ENCODE peak calls at places on chromosomes 16 and 17, in ten cellular contexts. Q, B, D, V, E, H, F, U, I and W are unnamed samples.

GRCh38 chr17:41647038-41647813 is 22.9 kb upstream of the KRT17 start:
- DNase-seq in U (no peak), D (no peak), B (no peak), E (no peak), F (no peak), V (no peak), Q (no peak), H (peak), I (no peak), W (no peak)

GRCh38 chr16:77825196-77825595 is 36.8 kb downstream of the VAT1L start:
- DNase-seq in V (no peak), E (no peak), Q (no peak), D (no peak), B (no peak), I (no peak), F (no peak), U (no peak), H (no peak), W (no peak)

GRCh38 chr16:86258713-86259112 is 251.6 kb upstream of the FOXF1 start:
- DNase-seq in V (no peak), I (no peak), E (no peak), H (no peak), F (no peak), U (no peak), B (no peak), Q (no peak), D (no peak), W (no peak)

GRCh38 chr17:5584971-5585794 is 874 bp upstream of the NLRP1 start:
- DNase-seq in I (no peak), U (no peak), D (no peak), V (no peak), Q (peak), B (peak), E (peak), H (no peak), F (no peak), W (no peak)

GRCh38 chr17:7888184-7888920 is at the start of gene CHD3:
- DNase-seq in Q (no peak), H (no peak), U (peak), V (no peak), E (peak), B (no peak), D (peak), I (no peak), F (no peak), W (no peak)

GRCh38 chr16:53507464-53508180 is 4.6 kb upstream of the AKTIP start:
- DNase-seq in U (no peak), F (no peak), B (no peak), D (no peak), H (no peak), I (no peak), Q (no peak), V (no peak), E (no peak), W (no peak)

GRCh38 chr17:48123776-48124388 is 16.3 kb downstream of the SNX11 start:
- DNase-seq in I (no peak), F (no peak), E (no peak), U (no peak), V (no peak), B (no peak), D (no peak), Q (no peak), H (no peak), W (no peak)

GRCh38 chr17:50518265-50519023 is 10.2 kb downstream of the MYCBPAP start:
- DNase-seq in D (no peak), F (peak), V (no peak), U (no peak), E (no peak), Q (no peak), H (no peak), B (no peak), I (no peak), W (no peak)

GRCh38 chr16:88045820-88046303 is 94.6 kb downstream of the BANP start:
- DNase-seq in I (peak), U (peak), H (peak), E (no peak), D (no peak), B (no peak), F (no peak), V (peak), Q (no peak), W (no peak)

GRCh38 chr16:56337131-56337857 is 88.1 kb downstream of the AMFR start:
- DNase-seq in I (no peak), Q (no peak), V (no peak), D (no peak), E (no peak), U (no peak), H (no peak), F (no peak), B (no peak), W (no peak)

GRCh38 chr17:82753516-82753915 is 1.7 kb downstream of the TBCD start:
- DNase-seq in H (no peak), B (no peak), I (no peak), U (no peak), V (no peak), F (no peak), D (no peak), E (no peak), Q (no peak), W (no peak)

GRCh38 chr17:74467221-74467951 is 952 bp downstream of the CD300A start:
- DNase-seq in H (no peak), B (no peak), Q (no peak), I (peak), E (no peak), U (peak), D (no peak), F (peak), V (peak), W (no peak)

GRCh38 chr17:40937384-40937819 is at the start of gene KRT23:
- DNase-seq in U (peak), Q (no peak), E (no peak), I (no peak), V (no peak), D (no peak), F (no peak), H (no peak), B (no peak), W (no peak)

GRCh38 chr16:76614255-76614654 is 337.1 kb downstream of the CNTNAP4 start:
- DNase-seq in B (no peak), F (no peak), I (no peak), V (no peak), E (no peak), U (no peak), D (no peak), H (no peak), Q (no peak), W (no peak)

GRCh38 chr17:45961206-45961605 is 37.8 kb upstream of the STH start:
- DNase-seq in D (no peak), E (no peak), V (no peak), Q (no peak), U (no peak), H (no peak), I (no peak), B (no peak), F (no peak), W (no peak)

GRCh38 chr17:51015145-51015558 is 105.5 kb downstream of the SPAG9 start:
- DNase-seq in D (no peak), H (no peak), E (no peak), Q (no peak), B (no peak), U (no peak), I (no peak), F (no peak), V (no peak), W (no peak)

GRCh38 chr16:83727751-83728352 is 79.9 kb upstream of the HSBP1 start:
- DNase-seq in E (no peak), H (no peak), F (no peak), U (no peak), Q (no peak), V (no peak), I (no peak), B (no peak), D (no peak), W (no peak)

GRCh38 chr17:28473542-28473941 is at the start of gene SLC13A2:
- DNase-seq in Q (no peak), B (no peak), D (no peak), F (no peak), V (no peak), H (no peak), I (no peak), E (no peak), U (no peak), W (no peak)

GRCh38 chr16:66601471-66601870 is 3.0 kb upstream of the CMTM3 start:
- DNase-seq in Q (no peak), F (no peak), U (no peak), I (no peak), B (no peak), D (no peak), E (no peak), H (no peak), V (no peak), W (no peak)

GRCh38 chr17:58996968-58997367 is 109.7 kb downstream of the TRIM37 start:
- DNase-seq in Q (no peak), I (no peak), D (no peak), F (no peak), H (no peak), U (no peak), E (no peak), V (no peak), B (no peak), W (no peak)

GRCh38 chr17:82039695-82040299 is 2.3 kb upstream of the DCXR start:
- DNase-seq in I (no peak), Q (no peak), D (no peak), F (no peak), U (no peak), V (no peak), E (no peak), B (no peak), H (no peak), W (no peak)

GRCh38 chr17:28746611-28747045 is 2.8 kb downstream of the TRAF4 start:
- DNase-seq in B (no peak), U (peak), H (no peak), V (no peak), D (no peak), F (peak), Q (no peak), E (no peak), I (no peak), W (peak)

GRCh38 chr17:8013731-8014557 is 11.5 kb downstream of the GUCY2D start:
- DNase-seq in I (no peak), Q (no peak), F (no peak), V (no peak), D (no peak), E (no peak), H (no peak), U (no peak), B (no peak), W (no peak)

GRCh38 chr16:23081675-23082119 is 67.6 kb downstream of the USP31 start:
- DNase-seq in H (no peak), F (no peak), Q (no peak), D (no peak), I (no peak), B (peak), V (no peak), U (no peak), E (no peak), W (no peak)

GRCh38 chr16:20415541-20415940 is 6.2 kb downstream of the ACSM5 start:
- DNase-seq in F (no peak), E (no peak), D (no peak), B (no peak), H (no peak), I (no peak), U (no peak), V (no peak), Q (no peak), W (no peak)

GRCh38 chr17:58305626-58306025 is 23.0 kb downstream of the TSPOAP1 start:
- DNase-seq in I (no peak), U (no peak), E (no peak), D (no peak), H (no peak), V (no peak), Q (no peak), B (no peak), F (no peak), W (no peak)

GRCh38 chr17:29590979-29591736 is 1.7 kb upstream of the GIT1 start:
- DNase-seq in V (peak), D (no peak), Q (peak), I (peak), H (no peak), E (no peak), F (peak), B (no peak), U (peak), W (peak)

GRCh38 chr17:50260501-50260911 is 13.8 kb upstream of the TMEM92 start:
- DNase-seq in D (no peak), H (no peak), V (no peak), B (no peak), Q (no peak), F (no peak), E (peak), U (no peak), I (no peak), W (no peak)

GRCh38 chr17:66602659-66603363 is 232.1 kb upstream of the CACNG5 start:
- DNase-seq in F (no peak), U (no peak), I (no peak), V (no peak), Q (peak), H (no peak), B (no peak), E (no peak), D (no peak), W (no peak)

GRCh38 chr16:54062361-54063346 is 223.9 kb downstream of the IRX3 start:
- DNase-seq in H (no peak), D (no peak), Q (no peak), U (no peak), I (no peak), B (no peak), E (no peak), F (no peak), V (no peak), W (no peak)

GRCh38 chr16:84700518-84701277 is 898 bp downstream of the USP10 start:
- DNase-seq in B (no peak), V (peak), F (no peak), H (no peak), Q (peak), I (peak), D (peak), U (peak), E (peak), W (no peak)

GRCh38 chr16:76665571-76666275 is 388.5 kb downstream of the CNTNAP4 start:
- DNase-seq in E (no peak), I (no peak), H (no peak), D (no peak), Q (no peak), B (no peak), F (no peak), V (peak), U (no peak), W (no peak)

GRCh38 chr17:73156887-73157870 is 7.6 kb upstream of the SSTR2 start:
- DNase-seq in H (no peak), E (no peak), B (no peak), I (no peak), V (no peak), F (no peak), Q (no peak), D (no peak), U (no peak), W (no peak)